ENCODE peak calls at places on chromosomes 1 and 21, in seven cellular contexts. D, Q, C, O, N, T and R are unnamed samples.

GRCh38 chr1:1004780-1005697 is 5.1 kb upstream of the HES4 start:
- DNase-seq in N (no peak), O (peak), Q (peak), T (peak), D (no peak), C (no peak), R (peak)

GRCh38 chr1:93453911-93454310 is 6.0 kb downstream of the FNBP1L start:
- DNase-seq in N (no peak), O (peak), D (no peak), Q (no peak), T (no peak), C (no peak), R (no peak)

GRCh38 chr1:204647114-204647804 is 38.3 kb downstream of the LRRN2 start:
- DNase-seq in Q (peak), O (peak), T (no peak), N (peak), C (no peak), D (peak), R (peak)

GRCh38 chr1:2433196-2433595 is 20.8 kb upstream of the PEX10 start:
- DNase-seq in N (no peak), D (no peak), Q (no peak), O (no peak), T (no peak), C (no peak), R (no peak)

GRCh38 chr21:45993210-45994085 is 11.9 kb downstream of the COL6A1 start:
- DNase-seq in T (peak), O (no peak), N (no peak), D (no peak), C (no peak), Q (no peak), R (peak)

GRCh38 chr1:115496904-115497527 is 144.8 kb upstream of the VANGL1 start:
- DNase-seq in Q (peak), C (no peak), T (no peak), D (no peak), N (peak), O (no peak), R (peak)

GRCh38 chr1:248755505-248755904 is at the start of gene LYPD8:
- DNase-seq in O (no peak), Q (no peak), D (no peak), C (no peak), N (no peak), T (no peak), R (no peak)

GRCh38 chr1:220363196-220363831 is 91.1 kb upstream of the RAB3GAP2 start:
- DNase-seq in Q (peak), C (no peak), D (no peak), N (no peak), T (no peak), O (no peak), R (peak)

GRCh38 chr1:157595356-157595755 is 2.5 kb downstream of the FCRL4 start:
- DNase-seq in N (no peak), C (no peak), O (no peak), T (no peak), Q (no peak), D (no peak), R (no peak)

GRCh38 chr21:32585042-32585710 is at the start of gene TCP10L:
- DNase-seq in D (no peak), C (no peak), N (no peak), T (no peak), Q (no peak), O (no peak), R (no peak)

GRCh38 chr1:158101944-158102343 is 78.8 kb upstream of the CD1D start:
- DNase-seq in D (no peak), C (no peak), Q (peak), N (peak), O (peak), T (no peak), R (no peak)

GRCh38 chr1:72284398-72285073 is 2.2 kb upstream of the NEGR1 start:
- DNase-seq in Q (peak), O (peak), T (peak), C (peak), N (no peak), D (no peak), R (peak)

GRCh38 chr1:227788279-227789041 is 27.0 kb upstream of the PRSS38 start:
- DNase-seq in D (peak), C (no peak), N (peak), T (peak), Q (peak), O (peak), R (no peak)

GRCh38 chr1:44798481-44799365 is 1.5 kb upstream of the PLK3 start:
- DNase-seq in N (no peak), T (no peak), O (no peak), C (no peak), Q (no peak), D (no peak), R (no peak)

GRCh38 chr1:72623299-72623708 is 341.0 kb upstream of the NEGR1 start:
- DNase-seq in C (peak), T (peak), Q (peak), D (peak), O (peak), N (no peak), R (peak)

GRCh38 chr1:97254731-97255463 is 533.3 kb downstream of the PTBP2 start:
- DNase-seq in D (no peak), O (no peak), Q (no peak), C (no peak), T (no peak), N (no peak), R (no peak)

GRCh38 chr1:36350659-36351171 is 27.3 kb upstream of the EVA1B start:
- DNase-seq in C (no peak), N (peak), T (no peak), O (peak), D (no peak), Q (peak), R (peak)

GRCh38 chr1:223422911-223423310 is 29.7 kb downstream of the CCDC185 start:
- DNase-seq in T (no peak), C (no peak), N (no peak), D (no peak), Q (no peak), O (no peak), R (no peak)

GRCh38 chr1:32910319-32910718 is 9.1 kb upstream of the TMEM54 start:
- DNase-seq in N (no peak), T (no peak), O (no peak), C (no peak), D (no peak), Q (no peak), R (no peak)

GRCh38 chr21:35252831-35253230 is 203.7 kb upstream of the RUNX1 start:
- DNase-seq in Q (peak), N (no peak), D (no peak), C (no peak), O (no peak), T (no peak), R (peak)

GRCh38 chr1:5667513-5668325 is 324.5 kb downstream of the NPHP4 start:
- DNase-seq in C (peak), N (no peak), D (no peak), O (no peak), T (no peak), Q (no peak), R (no peak)